ENCODE peak calls at places on chromosome 4, in five cellular contexts. K is H4; M is astrocyte; X is B cell; O is CD4-positive, alpha-beta T cell. R is an unnamed sample.
A peak's percentile ranks its signal among the peaks of the same experiment; 100 is the strongest.

GRCh38 chr4:6781113-6781512 is 1.4 kb upstream of the KIAA0232 start:
- DNase-seq in K (no peak), M (no peak), X (no peak), O (no peak), R (no peak)

GRCh38 chr4:183483997-183484396 is 20.9 kb upstream of the ING2 start:
- DNase-seq in K (no peak), M (no peak), X (no peak), O (no peak), R (no peak)

GRCh38 chr4:15982833-15983528 is 20.0 kb upstream of the FGFBP2 start:
- DNase-seq in K (no peak), M (peak; percentile 56), X (no peak), O (no peak), R (no peak)

GRCh38 chr4:148926861-148927260 is 484.6 kb upstream of the NR3C2 start:
- DNase-seq in K (peak; percentile 51), M (peak; percentile 42), X (no peak), O (no peak), R (no peak)

GRCh38 chr4:108166441-108167315 is 2.1 kb downstream of the LEF1 start:
- DNase-seq in K (peak; percentile 29), M (peak; percentile 14), X (peak; percentile 66), O (peak; percentile 64), R (peak; percentile 53)

GRCh38 chr4:111961806-111962205 is 183.4 kb upstream of the FAM241A start:
- DNase-seq in K (no peak), M (peak; percentile 19), X (no peak), O (no peak), R (no peak)

GRCh38 chr4:109729155-109729562 is 711 bp downstream of the PLA2G12A start:
- DNase-seq in K (peak; percentile 8), M (no peak), X (peak; percentile 16), O (no peak), R (no peak)

GRCh38 chr4:105457997-105458396 is 15.9 kb downstream of the PPA2 start:
- DNase-seq in K (no peak), M (peak; percentile 25), X (no peak), O (no peak), R (no peak)

GRCh38 chr4:153634737-153635353 is 49.2 kb upstream of the TLR2 start:
- DNase-seq in K (peak; percentile 23), M (no peak), X (no peak), O (no peak), R (no peak)